ENCODE peak calls at places on chromosome 1, in four cellular contexts. One of them, this sample, is unnamed.

GRCh38 chr1:151995774-151996173 is 2.1 kb upstream of the S100A10 start:
- DNase-seq in H9: no peak
- DNase-seq in mesenchymal stem cell: peak; percentile 88
- DNase-seq in IMR-90: peak; percentile 47
- DNase-seq in this sample: no peak

GRCh38 chr1:184822267-184822666 is 67.6 kb upstream of the EDEM3 start:
- DNase-seq in H9: no peak
- DNase-seq in mesenchymal stem cell: no peak
- DNase-seq in IMR-90: no peak
- DNase-seq in this sample: no peak

GRCh38 chr1:186763107-186763506 is 65.6 kb upstream of the PLA2G4A start:
- DNase-seq in H9: no peak
- DNase-seq in mesenchymal stem cell: peak; percentile 82
- DNase-seq in IMR-90: peak; percentile 83
- DNase-seq in this sample: no peak

GRCh38 chr1:1245178-1245839 is 1.2 kb downstream of the C1QTNF12 start:
- DNase-seq in H9: no peak
- DNase-seq in mesenchymal stem cell: no peak
- DNase-seq in IMR-90: no peak
- DNase-seq in this sample: no peak

GRCh38 chr1:176701151-176701866 is 238.3 kb downstream of the PAPPA2 start:
- DNase-seq in H9: no peak
- DNase-seq in mesenchymal stem cell: no peak
- DNase-seq in IMR-90: no peak
- DNase-seq in this sample: no peak

GRCh38 chr1:47469910-47470309 is 32.1 kb downstream of the FOXD2 start:
- DNase-seq in H9: no peak
- DNase-seq in mesenchymal stem cell: no peak
- DNase-seq in IMR-90: no peak
- DNase-seq in this sample: no peak

GRCh38 chr1:207910678-207911354 is at the start of gene CD34:
- DNase-seq in H9: peak; percentile 54
- DNase-seq in mesenchymal stem cell: no peak
- DNase-seq in IMR-90: no peak
- DNase-seq in this sample: peak; percentile 23

GRCh38 chr1:2345297-2346075 is 45.9 kb downstream of the MORN1 start:
- DNase-seq in H9: no peak
- DNase-seq in mesenchymal stem cell: no peak
- DNase-seq in IMR-90: no peak
- DNase-seq in this sample: no peak

GRCh38 chr1:10648689-10649483 is 147.6 kb downstream of the CASZ1 start:
- DNase-seq in H9: no peak
- DNase-seq in mesenchymal stem cell: peak; percentile 31
- DNase-seq in IMR-90: no peak
- DNase-seq in this sample: peak; percentile 51

GRCh38 chr1:154807048-154807591 is 63.0 kb downstream of the KCNN3 start:
- DNase-seq in H9: no peak
- DNase-seq in mesenchymal stem cell: no peak
- DNase-seq in IMR-90: no peak
- DNase-seq in this sample: no peak

GRCh38 chr1:8858112-8858668 is 20.3 kb downstream of the ENO1 start:
- DNase-seq in H9: no peak
- DNase-seq in mesenchymal stem cell: peak; percentile 95
- DNase-seq in IMR-90: peak; percentile 88
- DNase-seq in this sample: no peak

GRCh38 chr1:11473635-11474034 is 5.3 kb upstream of the DISP3 start:
- DNase-seq in H9: peak; percentile 66
- DNase-seq in mesenchymal stem cell: peak; percentile 1
- DNase-seq in IMR-90: peak; percentile 5
- DNase-seq in this sample: peak; percentile 74

GRCh38 chr1:45297604-45298356 is 28.9 kb upstream of the HPDL start:
- DNase-seq in H9: no peak
- DNase-seq in mesenchymal stem cell: no peak
- DNase-seq in IMR-90: no peak
- DNase-seq in this sample: no peak

GRCh38 chr1:39128959-39129358 is 75.5 kb upstream of the MACF1 start:
- DNase-seq in H9: no peak
- DNase-seq in mesenchymal stem cell: no peak
- DNase-seq in IMR-90: no peak
- DNase-seq in this sample: no peak

GRCh38 chr1:185696419-185697150 is 37.6 kb upstream of the HMCN1 start:
- DNase-seq in H9: no peak
- DNase-seq in mesenchymal stem cell: no peak
- DNase-seq in IMR-90: no peak
- DNase-seq in this sample: no peak

GRCh38 chr1:217535601-217536377 is 95.1 kb downstream of the GPATCH2 start:
- DNase-seq in H9: no peak
- DNase-seq in mesenchymal stem cell: no peak
- DNase-seq in IMR-90: no peak
- DNase-seq in this sample: no peak

GRCh38 chr1:177286396-177286795 is 115.6 kb downstream of the BRINP2 start:
- DNase-seq in H9: no peak
- DNase-seq in mesenchymal stem cell: no peak
- DNase-seq in IMR-90: peak; percentile 53
- DNase-seq in this sample: no peak

GRCh38 chr1:19569786-19570185 is 74.3 kb upstream of the NBL1 start:
- DNase-seq in H9: no peak
- DNase-seq in mesenchymal stem cell: no peak
- DNase-seq in IMR-90: peak; percentile 55
- DNase-seq in this sample: no peak

GRCh38 chr1:10161121-10161520 is 49.2 kb upstream of the KIF1B start:
- DNase-seq in H9: no peak
- DNase-seq in mesenchymal stem cell: no peak
- DNase-seq in IMR-90: no peak
- DNase-seq in this sample: no peak

GRCh38 chr1:159945483-159946241 is at the start of gene IGSF9:
- DNase-seq in H9: peak; percentile 97
- DNase-seq in mesenchymal stem cell: peak; percentile 62
- DNase-seq in IMR-90: peak; percentile 49
- DNase-seq in this sample: peak; percentile 93

GRCh38 chr1:6613361-6614018 is at the start of gene PHF13:
- DNase-seq in H9: peak; percentile 99
- DNase-seq in mesenchymal stem cell: peak; percentile 99
- DNase-seq in IMR-90: peak; percentile 99
- DNase-seq in this sample: peak; percentile 99
- H4K8ac ChIP-seq in H9: no peak within 1 kb of the TSS
- H4K8ac ChIP-seq in mesenchymal stem cell: peak within 1 kb of the TSS; percentile 75
- H4K8ac ChIP-seq in IMR-90: peak within 1 kb of the TSS; percentile 3
- H4K8ac ChIP-seq in this sample: no peak within 1 kb of the TSS

GRCh38 chr1:43039228-43040055 is 80.8 kb upstream of the SLC2A1 start:
- DNase-seq in H9: no peak
- DNase-seq in mesenchymal stem cell: no peak
- DNase-seq in IMR-90: no peak
- DNase-seq in this sample: no peak
- H2BK120ac ChIP-seq in H9: no peak overlapping the region
- H2BK120ac ChIP-seq in mesenchymal stem cell: no peak overlapping the region
- H2BK120ac ChIP-seq in IMR-90: no peak overlapping the region
- H2BK120ac ChIP-seq in this sample: no peak overlapping the region

DNA sequence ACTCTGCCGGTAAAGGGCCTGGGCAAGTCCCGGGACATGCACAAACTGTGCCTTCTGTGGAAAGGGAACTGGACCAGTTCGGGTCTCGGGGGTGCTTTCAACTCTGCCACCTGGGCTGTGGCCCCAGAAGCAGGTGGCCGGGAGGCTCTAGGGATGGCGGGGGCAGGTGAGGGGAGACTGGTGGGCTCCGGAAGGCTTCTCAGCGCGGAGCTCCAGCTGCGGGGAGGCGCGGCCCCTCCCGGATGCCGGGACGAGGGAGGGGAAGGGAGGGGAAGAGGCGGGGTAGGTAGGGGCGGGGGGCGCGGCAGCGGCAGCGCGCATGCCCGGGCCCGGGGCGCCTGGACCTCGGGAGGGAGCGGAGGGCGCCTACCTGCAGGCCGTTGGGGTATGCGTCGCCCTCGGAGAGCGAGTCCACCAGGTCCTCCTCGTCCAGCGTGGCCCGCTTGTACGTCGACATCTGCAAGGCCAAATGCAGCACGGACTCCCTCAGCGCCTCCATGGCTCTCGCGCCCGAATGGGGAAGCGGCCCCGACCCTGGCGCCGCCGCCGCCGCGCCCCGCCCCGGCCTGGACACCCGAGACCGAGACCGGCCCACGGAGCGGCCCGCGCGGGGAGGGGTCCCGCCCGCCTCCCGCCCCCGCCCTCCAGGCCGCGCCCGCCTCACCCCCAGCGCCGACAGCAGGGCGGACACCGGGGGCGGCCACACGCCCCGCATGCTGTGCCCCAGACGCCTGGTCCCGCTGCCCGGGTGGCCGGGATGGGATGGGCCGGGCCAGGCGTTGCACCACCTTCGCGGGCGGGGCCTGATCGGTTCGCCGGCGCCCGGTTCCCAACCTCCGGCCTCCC is at the start of gene ECE1:
- DNase-seq in H9: peak; percentile 82
- DNase-seq in mesenchymal stem cell: peak; percentile 41
- DNase-seq in IMR-90: no peak
- DNase-seq in this sample: no peak
- H4K8ac ChIP-seq in H9: no peak within 1 kb of the TSS
- H4K8ac ChIP-seq in mesenchymal stem cell: peak within 1 kb of the TSS; percentile 84
- H4K8ac ChIP-seq in IMR-90: peak within 1 kb of the TSS; percentile 49
- H4K8ac ChIP-seq in this sample: no peak within 1 kb of the TSS

DNA sequence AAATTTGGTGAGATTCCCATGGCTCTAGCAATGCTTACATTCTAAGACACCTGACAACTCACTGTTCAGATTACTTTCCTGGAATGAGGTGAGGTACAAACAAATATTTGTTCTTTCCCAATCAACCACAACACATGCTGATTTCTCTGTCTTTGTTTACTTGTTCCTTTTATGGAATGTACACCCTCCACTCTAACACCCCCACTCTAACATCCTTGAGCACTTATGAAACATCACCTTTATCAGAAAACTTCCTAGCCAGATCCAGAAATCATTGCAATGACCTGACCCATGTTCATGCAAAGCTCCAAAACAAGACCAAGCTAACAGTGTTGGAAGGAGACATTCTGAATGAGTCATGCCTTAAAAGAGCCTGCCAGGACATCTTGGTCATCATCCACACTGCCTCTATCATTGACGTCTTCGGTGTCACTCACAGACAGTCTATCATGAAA is 35.5 kb downstream of the HSD3B1 start:
- DNase-seq in H9: no peak
- DNase-seq in mesenchymal stem cell: no peak
- DNase-seq in IMR-90: no peak
- DNase-seq in this sample: no peak
- H2BK120ac ChIP-seq in H9: no peak overlapping the region
- H2BK120ac ChIP-seq in mesenchymal stem cell: no peak overlapping the region
- H2BK120ac ChIP-seq in IMR-90: no peak overlapping the region
- H2BK120ac ChIP-seq in this sample: no peak overlapping the region

DNA sequence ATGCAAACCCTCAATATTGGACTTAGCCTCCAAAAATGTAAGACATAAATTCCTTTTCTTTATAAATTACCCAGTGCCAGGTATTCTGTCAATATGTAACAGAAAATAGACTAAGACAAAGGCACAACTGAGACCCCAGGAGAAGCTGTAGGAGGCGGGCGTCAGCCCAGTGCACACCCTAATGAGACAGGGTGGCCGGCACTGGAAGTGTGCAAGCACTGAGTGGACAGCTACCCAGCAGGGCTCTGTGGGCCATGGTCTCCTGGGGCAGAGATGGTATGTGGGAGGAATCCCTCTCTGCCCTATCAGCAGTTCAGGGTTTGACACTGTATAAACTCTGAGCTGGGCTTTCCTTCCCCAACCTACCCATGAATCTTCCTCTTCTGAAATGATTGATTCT is 139.5 kb downstream of the GLIS1 start:
- DNase-seq in H9: no peak
- DNase-seq in mesenchymal stem cell: no peak
- DNase-seq in IMR-90: no peak
- DNase-seq in this sample: no peak
- H4K8ac ChIP-seq in H9: no peak overlapping the region
- H4K8ac ChIP-seq in mesenchymal stem cell: no peak overlapping the region
- H4K8ac ChIP-seq in IMR-90: no peak overlapping the region
- H4K8ac ChIP-seq in this sample: no peak overlapping the region

DNA sequence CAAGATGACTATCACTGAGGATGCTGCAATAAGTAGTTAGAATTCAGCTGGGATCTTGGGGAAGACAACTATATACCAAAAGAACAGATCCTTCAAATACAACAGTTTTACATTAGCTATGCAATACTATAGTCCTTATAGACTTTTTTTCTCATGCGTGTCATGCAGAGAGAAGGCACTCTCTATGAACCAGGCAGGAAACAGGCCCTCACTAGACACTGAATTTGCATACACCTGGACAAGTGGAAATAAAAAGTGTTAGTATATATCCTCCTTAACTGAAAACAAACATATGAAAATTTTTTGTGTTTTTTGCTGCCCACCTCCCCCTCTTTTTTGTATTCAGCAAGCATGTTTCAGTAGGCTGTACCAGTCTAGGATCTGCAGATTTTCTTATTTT is 29.9 kb downstream of the TMCO1 start:
- DNase-seq in H9: no peak
- DNase-seq in mesenchymal stem cell: no peak
- DNase-seq in IMR-90: no peak
- DNase-seq in this sample: no peak
- H2BK120ac ChIP-seq in H9: no peak overlapping the region
- H2BK120ac ChIP-seq in mesenchymal stem cell: no peak overlapping the region
- H2BK120ac ChIP-seq in IMR-90: no peak overlapping the region
- H2BK120ac ChIP-seq in this sample: no peak overlapping the region

This sample was measured in neuronal stem cell.